ENCODE peak calls at places on chromosomes 11 and 22, in eight cellular contexts. C is heart right ventricle, R is stomach, L is endodermal cell, W is tibial artery, K is uterus, F is colonic mucosa, B is right atrium auricular region. D is an unnamed sample.
A peak's percentile ranks its signal among the peaks of the same experiment; 100 is the strongest.

GRCh38 chr22:36486619-36487384 is 5.4 kb upstream of the TXN2 start:
- DNase-seq in C (peak; percentile 54), R (peak; percentile 53), L (peak; percentile 91), W (no peak), K (no peak), F (peak; percentile 64), B (no peak), D (peak; percentile 63)

GRCh38 chr22:42317691-42318547 is 47.5 kb upstream of the TCF20 start:
- DNase-seq in C (no peak), R (peak; percentile 58), L (no peak), W (no peak), K (peak; percentile 43), F (peak; percentile 87), B (no peak), D (no peak)

GRCh38 chr11:57205046-57205671 is 23.4 kb downstream of the LRRC55 start:
- DNase-seq in C (no peak), R (no peak), L (peak; percentile 76), W (no peak), K (no peak), F (no peak), B (no peak), D (no peak)

GRCh38 chr11:47177229-47177845 is 658 bp upstream of the ARFGAP2 start:
- DNase-seq in C (peak; percentile 77), R (peak; percentile 65), L (peak; percentile 90), W (peak; percentile 77), K (no peak), F (peak; percentile 80), B (peak; percentile 80), D (peak; percentile 69)

GRCh38 chr11:2173150-2173693 is 1.6 kb upstream of the TH start:
- DNase-seq in C (no peak), R (no peak), L (peak; percentile 83), W (no peak), K (no peak), F (no peak), B (no peak), D (no peak)

GRCh38 chr11:2077061-2077802 is 62.0 kb downstream of the IGF2 start:
- DNase-seq in C (no peak), R (peak; percentile 21), L (no peak), W (no peak), K (no peak), F (no peak), B (no peak), D (no peak)

GRCh38 chr11:14905104-14906033 is 13.3 kb upstream of the CYP2R1 start:
- DNase-seq in C (peak; percentile 36), R (peak; percentile 43), L (peak; percentile 95), W (peak; percentile 25), K (peak; percentile 22), F (peak; percentile 69), B (peak; percentile 77), D (peak; percentile 32)

GRCh38 chr22:26471522-26471921 is 12.1 kb downstream of the HPS4 start:
- DNase-seq in C (no peak), R (peak; percentile 44), L (no peak), W (no peak), K (no peak), F (no peak), B (no peak), D (no peak)

GRCh38 chr22:42865536-42865935 is 8.5 kb upstream of the ARFGAP3 start:
- DNase-seq in C (no peak), R (no peak), L (no peak), W (no peak), K (no peak), F (no peak), B (no peak), D (no peak)

GRCh38 chr11:26828291-26828690 is 106.4 kb upstream of the SLC5A12 start:
- DNase-seq in C (no peak), R (no peak), L (no peak), W (no peak), K (no peak), F (no peak), B (no peak), D (no peak)

GRCh38 chr11:61297741-61298140 is 2.6 kb upstream of the VWCE start:
- DNase-seq in C (peak; percentile 37), R (no peak), L (no peak), W (peak; percentile 52), K (peak; percentile 60), F (no peak), B (peak; percentile 69), D (peak; percentile 46)

GRCh38 chr22:22704156-22704946 is 59.9 kb downstream of the GGTLC2 start:
- DNase-seq in C (no peak), R (no peak), L (peak; percentile 38), W (no peak), K (no peak), F (no peak), B (no peak), D (no peak)

GRCh38 chr22:27911329-27911728 is 7.7 kb downstream of the PITPNB start:
- DNase-seq in C (no peak), R (no peak), L (no peak), W (no peak), K (no peak), F (no peak), B (no peak), D (no peak)

GRCh38 chr11:63920126-63920869 is 3.3 kb upstream of the RCOR2 start:
- DNase-seq in C (peak; percentile 86), R (peak; percentile 87), L (peak; percentile 92), W (peak; percentile 61), K (peak; percentile 71), F (peak; percentile 95), B (peak; percentile 74), D (peak; percentile 88)

GRCh38 chr11:63761870-63762661 is 6.5 kb downstream of the ZFTA start:
- DNase-seq in C (peak; percentile 17), R (no peak), L (peak; percentile 95), W (peak; percentile 32), K (peak; percentile 29), F (peak; percentile 32), B (no peak), D (no peak)

GRCh38 chr11:112795896-112796686 is 165.1 kb upstream of the NCAM1 start:
- DNase-seq in C (peak; percentile 22), R (no peak), L (no peak), W (no peak), K (peak; percentile 53), F (no peak), B (no peak), D (peak; percentile 71)

GRCh38 chr22:22923379-22923778 is 35.8 kb downstream of the IGLL5 start:
- DNase-seq in C (no peak), R (no peak), L (no peak), W (no peak), K (no peak), F (no peak), B (no peak), D (no peak)

GRCh38 chr11:8331767-8332166 is 68.1 kb upstream of the LMO1 start:
- DNase-seq in C (no peak), R (no peak), L (no peak), W (no peak), K (no peak), F (no peak), B (no peak), D (peak; percentile 49)

GRCh38 chr11:95239871-95240648 is 9.1 kb upstream of the SESN3 start:
- DNase-seq in C (no peak), R (no peak), L (no peak), W (no peak), K (no peak), F (no peak), B (no peak), D (no peak)

GRCh38 chr11:63769719-63770443 is 1.3 kb upstream of the ZFTA start:
- DNase-seq in C (peak; percentile 22), R (no peak), L (peak; percentile 76), W (no peak), K (no peak), F (no peak), B (no peak), D (peak; percentile 29)

GRCh38 chr11:36153581-36153980 is 135.6 kb downstream of the COMMD9 start:
- DNase-seq in C (no peak), R (no peak), L (no peak), W (no peak), K (no peak), F (no peak), B (no peak), D (no peak)

GRCh38 chr11:117180661-117181585 is 2.4 kb downstream of the SIDT2 start:
- DNase-seq in C (peak; percentile 73), R (peak; percentile 87), L (peak; percentile 97), W (peak; percentile 82), K (peak; percentile 73), F (peak; percentile 87), B (peak; percentile 88), D (peak; percentile 90)

GRCh38 chr11:17604201-17604912 is 57.3 kb downstream of the OTOG start:
- DNase-seq in C (no peak), R (peak; percentile 20), L (no peak), W (no peak), K (no peak), F (no peak), B (peak; percentile 55), D (no peak)

DNA sequence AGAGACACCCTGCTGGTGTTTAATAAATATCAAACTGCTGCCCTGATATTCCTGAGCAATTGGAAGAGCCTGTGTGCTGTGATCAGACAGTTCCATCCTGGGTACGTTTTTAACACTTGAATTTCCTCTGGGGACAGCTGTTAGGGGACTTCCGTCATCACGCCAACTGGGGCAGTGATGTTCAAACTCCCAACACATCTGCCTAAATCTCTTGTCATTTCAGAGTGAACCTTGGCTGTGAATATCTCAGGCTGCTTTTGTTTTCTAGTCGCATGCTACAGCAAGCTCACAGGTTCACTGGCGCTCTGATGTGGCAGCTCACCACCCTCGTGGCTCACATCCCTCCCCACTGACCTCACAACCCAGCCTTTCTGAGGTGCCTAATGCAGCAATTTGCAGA is 195.2 kb upstream of the KIRREL3 start:
- DNase-seq in C (no peak), R (no peak), L (no peak), W (no peak), K (no peak), F (no peak), B (no peak), D (no peak)
- H3K27ac ChIP-seq in C (no peak overlapping the region), R (no peak overlapping the region), L (no peak overlapping the region), W (no peak overlapping the region), K (no peak overlapping the region), F (no peak overlapping the region), B (no peak overlapping the region), D (no peak overlapping the region)

GRCh38 chr11:119338946-119339580 is 1.6 kb downstream of the C1QTNF5 start:
- DNase-seq in C (no peak), R (no peak), L (peak; percentile 63), W (no peak), K (no peak), F (no peak), B (no peak), D (no peak)
- H3K4me3 ChIP-seq in C (peak overlapping the region; percentile 75), R (peak overlapping the region; percentile 60), L (no peak overlapping the region), W (peak overlapping the region; percentile 70), K (peak overlapping the region; percentile 63), F (peak overlapping the region; percentile 34), B (peak overlapping the region; percentile 76), D (peak overlapping the region; percentile 72)

DNA sequence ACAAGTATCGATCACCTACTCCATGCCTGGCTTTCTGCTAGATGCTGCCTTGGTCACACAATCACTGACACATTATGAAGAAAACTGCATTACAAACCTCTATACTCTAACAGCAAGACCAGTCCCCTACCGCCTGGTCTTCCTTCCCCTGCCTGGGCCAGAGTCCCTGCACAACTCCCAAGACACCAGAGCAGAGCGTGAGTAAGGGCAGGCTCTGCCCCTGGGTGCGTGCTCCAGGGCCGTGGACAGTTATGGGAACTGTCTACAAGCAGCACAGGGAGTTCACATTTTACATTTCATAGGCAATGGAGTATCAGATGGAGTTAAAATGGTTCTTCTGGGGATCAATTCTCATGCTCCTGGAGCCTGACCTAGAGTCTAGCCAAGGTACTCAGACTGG is 6.5 kb downstream of the FZD4 start:
- DNase-seq in C (peak; percentile 29), R (no peak), L (no peak), W (no peak), K (no peak), F (no peak), B (no peak), D (no peak)
- H3K27ac ChIP-seq in C (peak overlapping the region; percentile 96), R (peak overlapping the region; percentile 34), L (no peak overlapping the region), W (peak overlapping the region; percentile 47), K (peak overlapping the region; percentile 6), F (no peak overlapping the region), B (peak overlapping the region; percentile 51), D (no peak overlapping the region)

GRCh38 chr11:128936546-128937275 is 6.0 kb downstream of the TP53AIP1 start:
- DNase-seq in C (no peak), R (no peak), L (peak; percentile 89), W (no peak), K (no peak), F (no peak), B (no peak), D (peak; percentile 37)
- H3K4me3 ChIP-seq in C (no peak overlapping the region), R (no peak overlapping the region), L (no peak overlapping the region), W (no peak overlapping the region), K (no peak overlapping the region), F (no peak overlapping the region), B (no peak overlapping the region), D (no peak overlapping the region)

D was measured in adrenal gland.